ENCODE peak calls at places on chromosome 10, in eight cellular contexts. S is AG04450; Y is WTC11; C is stimulated activated CD4-positive, alpha-beta T cell treated with anti-CD3 and anti-CD28 coated beads, Interleukin-4, amount 100 ng/mL, for 48 hours; K is HT-29; D is smooth muscle cell of the brain vasculature; Z is stimulated activated CD8-positive, alpha-beta memory T cell treated with anti-CD3 and anti-CD28 coated beads, Interleukin-7, amount 100 ng/mL, for 24 hours; T is activated CD4-positive, alpha-beta T cell treated with anti-CD3 and anti-CD28 coated beads, Interleukin-2, amount 50 U/mL, for 1 hour. J is an unnamed sample.
A peak's percentile ranks its signal among the peaks of the same experiment; 100 is the strongest.

GRCh38 chr10:116826803-116827202 is 22.5 kb upstream of the ENO4 start:
- DNase-seq in C (no peak), Y (no peak), T (no peak), Z (no peak), D (no peak), S (no peak), K (no peak), J (peak; percentile 80)

GRCh38 chr10:43965033-43965917 is 316.6 kb upstream of the ZNF32 start:
- DNase-seq in Y (no peak), C (no peak), T (no peak), K (no peak), D (no peak), Z (no peak), S (no peak), J (peak; percentile 46)

GRCh38 chr10:4688620-4689019 is 137.4 kb upstream of the AKR1E2 start:
- DNase-seq in K (peak; percentile 1), S (no peak), C (no peak), D (no peak), T (no peak), Z (no peak), Y (no peak), J (no peak)

GRCh38 chr10:51707392-51707791 is 8.0 kb upstream of the CSTF2T start:
- DNase-seq in Z (no peak), S (no peak), D (no peak), Y (no peak), K (no peak), T (no peak), C (no peak), J (no peak)

GRCh38 chr10:128457136-128457535 is 330.9 kb upstream of the MKI67 start:
- DNase-seq in K (no peak), T (no peak), C (no peak), D (no peak), Y (no peak), Z (no peak), S (no peak), J (no peak)

GRCh38 chr10:29266641-29267040 is 22.2 kb upstream of the LYZL1 start:
- DNase-seq in S (no peak), Y (peak; percentile 38), T (no peak), K (no peak), Z (no peak), C (no peak), D (peak; percentile 66), J (peak; percentile 65)

GRCh38 chr10:52351911-52352310 is 37.8 kb downstream of the DKK1 start:
- DNase-seq in Z (no peak), S (no peak), D (no peak), Y (no peak), C (no peak), K (peak; percentile 27), T (no peak), J (no peak)

GRCh38 chr10:70634011-70634410 is 31.5 kb upstream of the PRF1 start:
- DNase-seq in Y (peak; percentile 57), C (no peak), Z (no peak), K (no peak), D (no peak), T (no peak), S (no peak), J (no peak)

GRCh38 chr10:114565066-114565465 is 93.0 kb downstream of the ABLIM1 start:
- DNase-seq in Z (no peak), Y (no peak), K (no peak), T (no peak), D (no peak), C (no peak), S (no peak), J (no peak)

GRCh38 chr10:3777876-3778707 is 6.9 kb downstream of the KLF6 start:
- DNase-seq in Y (no peak), Z (no peak), D (no peak), S (no peak), C (no peak), K (peak; percentile 56), T (no peak), J (no peak)

GRCh38 chr10:3747248-3747960 is 37.6 kb downstream of the KLF6 start:
- DNase-seq in D (no peak), Y (no peak), S (no peak), K (no peak), C (no peak), Z (no peak), T (no peak), J (no peak)

GRCh38 chr10:79463578-79464496 is 18.4 kb upstream of the ZCCHC24 start:
- DNase-seq in Z (no peak), D (no peak), C (no peak), Y (no peak), K (no peak), S (no peak), T (no peak), J (no peak)

GRCh38 chr10:82811621-82812020 is 936.6 kb downstream of the NRG3 start:
- DNase-seq in K (peak; percentile 53), Z (no peak), C (no peak), T (no peak), Y (peak; percentile 74), D (no peak), S (no peak), J (no peak)

GRCh38 chr10:4568086-4568485 is 257.9 kb upstream of the AKR1E2 start:
- DNase-seq in K (no peak), T (no peak), D (no peak), S (no peak), Z (no peak), C (no peak), Y (no peak), J (no peak)

GRCh38 chr10:123157210-123157609 is 3.0 kb downstream of the BUB3 start:
- DNase-seq in D (no peak), S (peak; percentile 15), C (no peak), Y (no peak), Z (no peak), K (no peak), T (no peak), J (no peak)

GRCh38 chr10:19097151-19097550 is 48.5 kb downstream of the MALRD1 start:
- DNase-seq in T (no peak), K (no peak), Z (no peak), C (no peak), Y (no peak), S (no peak), D (no peak), J (peak; percentile 32)

GRCh38 chr10:89602919-89603318 is 42.1 kb downstream of the PANK1 start:
- DNase-seq in T (no peak), Z (no peak), K (no peak), Y (no peak), C (no peak), S (no peak), D (no peak), J (no peak)

GRCh38 chr10:43238462-43238861 is 28.4 kb downstream of the RASGEF1A start:
- DNase-seq in K (no peak), Z (no peak), Y (peak; percentile 3), D (no peak), S (no peak), C (no peak), T (no peak), J (no peak)

J was measured in astrocyte of the cerebellum.